ENCODE peak calls at places on chromosome 7, in eight cellular contexts. Q is NT2/D1, I is iris pigment epithelial cell, O is KG1, Z is GM18507, V is Calu3, X is HTR-8/SVneo, T is body of pancreas. S is an unnamed sample.
A peak's percentile ranks its signal among the peaks of the same experiment; 100 is the strongest.

GRCh38 chr7:159204664-159205063 is 60.0 kb upstream of the VIPR2 start:
- DNase-seq in I (no peak), V (no peak), Z (no peak), X (no peak), O (no peak), T (no peak), Q (no peak), S (no peak)

GRCh38 chr7:11706666-11707605 is 125.1 kb downstream of the THSD7A start:
- DNase-seq in Z (no peak), Q (no peak), V (peak; percentile 59), O (no peak), I (peak; percentile 65), T (peak; percentile 43), X (no peak), S (peak; percentile 73)

GRCh38 chr7:28937593-28937992 is 20.5 kb downstream of the TRIL start:
- DNase-seq in I (no peak), Q (no peak), X (no peak), O (no peak), Z (no peak), V (no peak), T (no peak), S (no peak)

GRCh38 chr7:133845005-133845404 is 282.1 kb upstream of the LRGUK start:
- DNase-seq in Z (no peak), T (no peak), I (no peak), V (no peak), O (no peak), X (no peak), Q (no peak), S (no peak)

GRCh38 chr7:41425926-41426325 is 277.0 kb downstream of the INHBA start:
- DNase-seq in T (no peak), O (no peak), V (no peak), Q (no peak), I (peak; percentile 90), X (peak; percentile 15), Z (no peak), S (peak; percentile 50)

GRCh38 chr7:141663081-141663510 is 38.9 kb downstream of the DENND11 start:
- DNase-seq in O (no peak), T (peak; percentile 53), Q (no peak), X (no peak), V (peak; percentile 76), I (peak; percentile 32), Z (no peak), S (peak; percentile 92)

GRCh38 chr7:159103382-159104187 is 41.1 kb downstream of the VIPR2 start:
- DNase-seq in I (no peak), X (no peak), T (no peak), V (no peak), O (no peak), Z (no peak), Q (no peak), S (no peak)

GRCh38 chr7:47403341-47403866 is 178.5 kb downstream of the TNS3 start:
- DNase-seq in O (no peak), T (no peak), Q (no peak), Z (no peak), V (no peak), X (no peak), I (peak; percentile 30), S (no peak)

GRCh38 chr7:47349401-47349800 is 232.5 kb downstream of the TNS3 start:
- DNase-seq in Z (no peak), Q (no peak), V (no peak), X (no peak), T (peak; percentile 8), I (no peak), O (no peak), S (no peak)

GRCh38 chr7:83153419-83153818 is 9.3 kb downstream of the PCLO start:
- DNase-seq in V (no peak), O (no peak), Z (no peak), X (no peak), I (no peak), Q (no peak), T (no peak), S (no peak)

GRCh38 chr7:461453-462172 is 58.0 kb downstream of the PDGFA start:
- DNase-seq in V (no peak), T (no peak), Z (no peak), O (no peak), X (peak; percentile 86), Q (no peak), I (no peak), S (peak; percentile 58)

GRCh38 chr7:122268101-122268500 is 36.4 kb downstream of the FEZF1 start:
- DNase-seq in X (no peak), Z (no peak), T (no peak), V (no peak), Q (no peak), O (no peak), I (no peak), S (no peak)

GRCh38 chr7:102830206-102830605 is 81.4 kb downstream of the FAM185A start:
- DNase-seq in X (no peak), I (peak; percentile 43), Z (no peak), O (no peak), V (no peak), T (no peak), Q (no peak), S (no peak)

GRCh38 chr7:83413425-83413824 is 235.5 kb downstream of the SEMA3E start:
- DNase-seq in I (peak; percentile 32), O (no peak), Q (no peak), V (no peak), Z (no peak), X (no peak), T (no peak), S (no peak)

GRCh38 chr7:1214516-1214915 is 18.2 kb upstream of the UNCX start:
- DNase-seq in Q (no peak), O (no peak), X (no peak), I (no peak), V (no peak), Z (no peak), T (no peak), S (no peak)

GRCh38 chr7:116495737-116496136 is 3.8 kb upstream of the CAV2 start:
- DNase-seq in Z (no peak), V (no peak), T (no peak), O (no peak), Q (no peak), I (peak; percentile 67), X (no peak), S (no peak)

GRCh38 chr7:158527902-158528502 is 59.6 kb downstream of the PTPRN2 start:
- DNase-seq in X (no peak), Z (no peak), V (no peak), O (no peak), Q (no peak), I (no peak), T (no peak), S (no peak)

GRCh38 chr7:114703677-114704076 is 218.2 kb upstream of the MDFIC start:
- DNase-seq in T (no peak), X (no peak), O (no peak), V (no peak), I (peak; percentile 47), Z (no peak), Q (no peak), S (peak; percentile 74)

GRCh38 chr7:85052056-85052737 is 134.7 kb downstream of the SEMA3D start:
- DNase-seq in Q (no peak), T (no peak), X (no peak), I (no peak), V (no peak), Z (no peak), O (no peak), S (no peak)

GRCh38 chr7:107387077-107387476 is 82.8 kb upstream of the GPR22 start:
- DNase-seq in Z (no peak), V (no peak), I (peak; percentile 60), X (no peak), Q (no peak), T (no peak), O (no peak), S (peak; percentile 76)

GRCh38 chr7:129739427-129739826 is 127.9 kb downstream of the NRF1 start:
- DNase-seq in I (peak; percentile 75), V (no peak), X (no peak), O (no peak), T (peak; percentile 40), Q (no peak), Z (no peak), S (peak; percentile 56)

GRCh38 chr7:90551036-90551435 is 45.1 kb upstream of the CDK14 start:
- DNase-seq in Q (peak; percentile 38), V (peak; percentile 9), X (no peak), T (no peak), Z (no peak), I (peak; percentile 21), O (no peak), S (no peak)

GRCh38 chr7:91083855-91084644 is 180.2 kb upstream of the FZD1 start:
- DNase-seq in T (peak; percentile 50), O (no peak), Z (no peak), X (no peak), V (no peak), Q (no peak), I (no peak), S (peak; percentile 12)

GRCh38 chr7:12800501-12800900 is 113.1 kb downstream of the ARL4A start:
- DNase-seq in Z (no peak), V (no peak), Q (no peak), X (no peak), T (no peak), O (no peak), I (peak; percentile 12), S (no peak)

GRCh38 chr7:24701232-24701898 is 55.9 kb downstream of the GSDME start:
- DNase-seq in O (no peak), X (peak; percentile 82), Q (no peak), V (peak; percentile 47), I (peak; percentile 96), T (no peak), Z (no peak), S (peak; percentile 40)

GRCh38 chr7:137847418-137848050 is 760 bp upstream of the DGKI start:
- DNase-seq in Q (no peak), T (no peak), I (no peak), O (no peak), Z (no peak), X (no peak), V (no peak), S (peak; percentile 7)

GRCh38 chr7:88391247-88391646 is 84.6 kb upstream of the STEAP4 start:
- DNase-seq in T (no peak), Z (no peak), V (no peak), Q (no peak), X (no peak), O (no peak), I (no peak), S (no peak)